ENCODE peak calls at places on chromosome 4, in seven cellular contexts. C is heart left ventricle, Q is mesothelial cell of epicardium, J is upper lobe of right lung, X is PC-3, N is left lung, K is CD14-positive monocyte. I is an unnamed sample.

GRCh38 chr4:156329779-156330178 is 376.1 kb upstream of the CTSO start:
- DNase-seq in Q (no peak), K (no peak), X (peak; percentile 25), C (no peak), J (no peak), N (no peak), I (no peak)

GRCh38 chr4:129179276-129179675 is 83.3 kb downstream of the C4orf33 start:
- DNase-seq in K (no peak), X (no peak), J (no peak), C (no peak), Q (no peak), N (no peak), I (no peak)

GRCh38 chr4:74659576-74660411 is 134.5 kb downstream of the BTC start:
- DNase-seq in Q (no peak), X (peak; percentile 98), J (no peak), N (no peak), K (peak; percentile 72), C (no peak), I (no peak)

GRCh38 chr4:39324897-39325613 is 41.1 kb downstream of the RFC1 start:
- DNase-seq in N (no peak), Q (no peak), J (no peak), C (no peak), K (no peak), X (no peak), I (no peak)

GRCh38 chr4:174058846-174059245 is 224.6 kb downstream of the FBXO8 start:
- DNase-seq in K (no peak), X (no peak), N (no peak), Q (no peak), J (no peak), C (no peak), I (no peak)

GRCh38 chr4:184148871-184149637 is 68.6 kb downstream of the ENPP6 start:
- DNase-seq in Q (no peak), X (no peak), K (no peak), J (no peak), N (no peak), C (no peak), I (no peak)

GRCh38 chr4:104475652-104476051 is 19.0 kb downstream of the CXXC4 start:
- DNase-seq in Q (no peak), X (no peak), J (no peak), K (no peak), C (no peak), N (no peak), I (no peak)

GRCh38 chr4:152776352-152776751 is 3.2 kb downstream of the TIGD4 start:
- DNase-seq in J (no peak), K (no peak), C (no peak), X (peak; percentile 16), N (no peak), Q (no peak), I (no peak)

GRCh38 chr4:80136238-80136637 is 61.1 kb upstream of the PRDM8 start:
- DNase-seq in X (peak; percentile 68), C (no peak), Q (no peak), K (no peak), J (no peak), N (no peak), I (no peak)

GRCh38 chr4:153748378-153748777 is 11.4 kb downstream of the RNF175 start:
- DNase-seq in X (peak; percentile 35), K (no peak), N (no peak), J (no peak), C (peak; percentile 35), Q (no peak), I (no peak)

GRCh38 chr4:4990857-4991540 is 28.3 kb downstream of the CYTL1 start:
- DNase-seq in X (peak; percentile 81), J (no peak), C (peak; percentile 88), N (no peak), K (no peak), Q (no peak), I (peak; percentile 39)

GRCh38 chr4:38152305-38152704 is 192.1 kb downstream of the PTTG2 start:
- DNase-seq in K (no peak), X (no peak), Q (no peak), C (no peak), J (no peak), N (no peak), I (no peak)

GRCh38 chr4:89363786-89364185 is 56.2 kb upstream of the GPRIN3 start:
- DNase-seq in K (no peak), N (no peak), C (no peak), Q (no peak), X (no peak), J (no peak), I (no peak)

GRCh38 chr4:170259631-170260153 is 169.9 kb upstream of the AADAT start:
- DNase-seq in N (no peak), Q (peak; percentile 87), C (no peak), X (peak; percentile 92), K (no peak), J (peak; percentile 67), I (peak; percentile 21)

GRCh38 chr4:152344001-152344400 is 191.9 kb downstream of the FBXW7 start:
- DNase-seq in J (no peak), C (no peak), X (no peak), Q (no peak), K (no peak), N (no peak), I (no peak)

GRCh38 chr4:113821851-113822250 is 60.3 kb upstream of the CAMK2D start:
- DNase-seq in N (no peak), C (no peak), X (no peak), K (no peak), J (no peak), Q (no peak), I (no peak)

GRCh38 chr4:114019276-114019971 is 40.0 kb upstream of the ARSJ start:
- DNase-seq in N (no peak), K (no peak), J (no peak), C (no peak), X (no peak), Q (no peak), I (no peak)

GRCh38 chr4:150982557-150983233 is 32.4 kb downstream of the LRBA start:
- DNase-seq in J (no peak), X (no peak), C (no peak), Q (no peak), N (no peak), K (no peak), I (no peak)

DNA sequence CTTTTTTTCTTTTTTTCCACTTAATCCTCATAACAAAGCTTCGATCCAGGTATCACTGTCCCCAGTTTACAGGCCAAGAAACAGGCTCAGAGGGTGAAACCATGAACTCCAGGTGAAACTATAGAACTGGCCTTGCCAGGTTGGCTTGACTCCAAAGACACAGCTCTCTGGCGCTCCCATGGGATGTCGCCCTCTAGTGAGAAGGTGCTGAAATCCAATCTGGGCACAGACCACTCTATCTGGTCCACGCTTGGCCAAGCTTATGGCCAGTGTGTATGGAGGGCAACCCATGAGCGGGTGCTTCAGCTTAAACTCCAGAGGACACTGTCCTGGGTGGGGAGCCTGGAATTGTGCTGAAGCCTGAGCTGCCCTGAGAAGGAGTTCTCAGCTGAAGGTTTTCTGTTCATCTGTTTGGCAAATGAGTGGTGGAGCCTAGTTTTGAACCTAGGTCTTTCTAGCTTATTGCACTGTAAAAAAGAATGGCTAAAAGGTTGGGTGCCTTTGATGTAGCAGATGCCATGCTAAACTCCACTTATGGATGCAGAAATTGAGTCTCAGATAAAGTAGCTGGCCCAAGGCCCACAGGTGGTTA is 70.5 kb downstream of the SEL1L3 start:
- DNase-seq in N (no peak), X (peak; percentile 70), Q (no peak), C (no peak), J (no peak), K (no peak), I (no peak)
- TF ChIP-seq CTCF in N (no peak), X (peak; percentile 77), Q (no peak), C (peak; percentile 14), J (peak; percentile 48), K (peak; percentile 20), I (no peak)

GRCh38 chr4:15676899-15677298 is 4.7 kb upstream of the FAM200B start:
- DNase-seq in Q (no peak), J (no peak), N (no peak), X (no peak), K (no peak), C (no peak), I (no peak)

GRCh38 chr4:15673337-15673736 is 8.3 kb upstream of the FAM200B start:
- DNase-seq in Q (no peak), C (no peak), K (no peak), J (no peak), X (no peak), N (no peak), I (no peak)

GRCh38 chr4:15674926-15675325 is 6.7 kb upstream of the FAM200B start:
- DNase-seq in X (no peak), C (no peak), N (no peak), K (no peak), Q (no peak), J (no peak), I (no peak)

GRCh38 chr4:15676039-15676438 is 5.6 kb upstream of the FAM200B start:
- DNase-seq in K (no peak), J (no peak), C (no peak), N (no peak), Q (no peak), X (no peak), I (no peak)

DNA sequence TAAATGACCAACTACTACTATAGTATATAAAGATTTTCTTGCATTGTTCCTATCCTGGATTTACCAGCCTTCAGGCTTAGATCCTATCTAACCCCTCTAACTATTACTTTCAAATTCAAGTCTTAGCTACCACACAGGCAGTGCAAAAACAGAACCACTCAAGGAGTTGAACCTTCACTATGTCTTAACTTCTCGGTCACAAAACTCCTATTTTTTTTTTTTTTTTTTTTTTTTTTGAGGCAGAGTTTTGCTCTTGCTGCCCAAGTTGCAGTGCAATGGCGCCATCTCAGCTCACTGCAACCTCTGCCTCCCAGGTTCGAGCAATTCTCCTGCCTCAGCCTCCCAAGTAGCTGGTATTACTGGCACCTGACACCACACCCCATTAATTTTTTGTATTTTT is 6.3 kb upstream of the FAM200B start:
- DNase-seq in C (no peak), K (no peak), X (no peak), N (no peak), Q (no peak), J (no peak), I (no peak)
- TF ChIP-seq CTCF in C (no peak), K (peak; percentile 17), X (no peak), N (no peak), Q (no peak), J (no peak), I (no peak)

GRCh38 chr4:7960017-7960789 is 20.5 kb upstream of the AFAP1 start:
- DNase-seq in N (no peak), J (no peak), X (no peak), C (no peak), K (no peak), Q (no peak), I (no peak)

GRCh38 chr4:7956306-7957112 is 16.8 kb upstream of the AFAP1 start:
- DNase-seq in N (no peak), C (peak; percentile 57), Q (no peak), J (no peak), X (peak; percentile 86), K (no peak), I (no peak)

GRCh38 chr4:7960790-7961655 is 21.4 kb upstream of the AFAP1 start:
- DNase-seq in J (no peak), Q (peak; percentile 63), X (peak; percentile 37), N (no peak), C (no peak), K (no peak), I (no peak)

GRCh38 chr4:7957113-7957656 is 17.5 kb upstream of the AFAP1 start:
- DNase-seq in C (no peak), K (no peak), N (no peak), J (no peak), Q (no peak), X (no peak), I (no peak)

GRCh38 chr4:7959066-7959465 is 19.4 kb upstream of the AFAP1 start:
- DNase-seq in K (no peak), N (no peak), X (no peak), Q (no peak), J (no peak), C (no peak), I (no peak)
- TF ChIP-seq CTCF in K (no peak), N (no peak), X (no peak), Q (no peak), J (no peak), C (no peak), I (no peak)

GRCh38 chr4:180587379-180587778 is 1655.8 kb upstream of the TENM3 start:
- DNase-seq in Q (no peak), K (no peak), J (no peak), X (no peak), N (no peak), C (no peak), I (no peak)
- TF ChIP-seq CTCF in Q (no peak), K (no peak), J (no peak), X (no peak), N (no peak), C (no peak), I (no peak)

I was measured in natural killer cell.